ENCODE peak calls at places on chromosomes 6 and 20, in four cellular contexts. One of them, this sample, is unnamed.
A peak's percentile ranks its signal among the peaks of the same experiment; 100 is the strongest.

GRCh38 chr20:57306747-57307146 is 22.9 kb upstream of the SPO11 start:
- DNase-seq in MM.1S: no peak
- DNase-seq in neuronal stem cell: no peak
- DNase-seq in CD8-positive, alpha-beta memory T cell: no peak
- DNase-seq in this sample: no peak

GRCh38 chr6:158758464-158758863 is 60.7 kb downstream of the EZR start:
- DNase-seq in MM.1S: no peak
- DNase-seq in CD8-positive, alpha-beta memory T cell: no peak
- DNase-seq in neuronal stem cell: peak; percentile 14
- DNase-seq in this sample: no peak

GRCh38 chr20:32473231-32474008 is 111.7 kb downstream of the NOL4L start:
- DNase-seq in neuronal stem cell: peak; percentile 82
- DNase-seq in CD8-positive, alpha-beta memory T cell: no peak
- DNase-seq in MM.1S: no peak
- DNase-seq in this sample: no peak

GRCh38 chr6:136012198-136012884 is 160.8 kb downstream of the PDE7B start:
- DNase-seq in CD8-positive, alpha-beta memory T cell: no peak
- DNase-seq in MM.1S: no peak
- DNase-seq in neuronal stem cell: no peak
- DNase-seq in this sample: no peak

GRCh38 chr6:66751630-66752029 is 1044.6 kb upstream of the EYS start:
- DNase-seq in neuronal stem cell: no peak
- DNase-seq in MM.1S: peak; percentile 34
- DNase-seq in CD8-positive, alpha-beta memory T cell: no peak
- DNase-seq in this sample: no peak

GRCh38 chr6:83053678-83054077 is 12.0 kb downstream of the UBE3D start:
- DNase-seq in MM.1S: no peak
- DNase-seq in CD8-positive, alpha-beta memory T cell: no peak
- DNase-seq in neuronal stem cell: no peak
- DNase-seq in this sample: no peak

GRCh38 chr6:73929421-73929820 is 233.4 kb downstream of the CD109 start:
- DNase-seq in neuronal stem cell: no peak
- DNase-seq in MM.1S: no peak
- DNase-seq in CD8-positive, alpha-beta memory T cell: no peak
- DNase-seq in this sample: no peak

GRCh38 chr20:62578294-62578897 is 63.9 kb upstream of the SLCO4A1 start:
- DNase-seq in neuronal stem cell: no peak
- DNase-seq in CD8-positive, alpha-beta memory T cell: no peak
- DNase-seq in MM.1S: no peak
- DNase-seq in this sample: no peak

GRCh38 chr20:39822667-39823066 is 860.5 kb downstream of the DHX35 start:
- DNase-seq in MM.1S: no peak
- DNase-seq in CD8-positive, alpha-beta memory T cell: no peak
- DNase-seq in neuronal stem cell: no peak
- DNase-seq in this sample: no peak

GRCh38 chr20:8007490-8007889 is 12.1 kb downstream of the TMX4 start:
- DNase-seq in MM.1S: no peak
- DNase-seq in neuronal stem cell: no peak
- DNase-seq in CD8-positive, alpha-beta memory T cell: no peak
- DNase-seq in this sample: no peak

GRCh38 chr20:32436142-32436861 is 78.2 kb downstream of the ASXL1 start:
- DNase-seq in MM.1S: no peak
- DNase-seq in CD8-positive, alpha-beta memory T cell: no peak
- DNase-seq in neuronal stem cell: no peak
- DNase-seq in this sample: no peak

GRCh38 chr6:167997642-167998041 is at the start of gene KIF25:
- DNase-seq in CD8-positive, alpha-beta memory T cell: no peak
- DNase-seq in neuronal stem cell: no peak
- DNase-seq in MM.1S: no peak
- DNase-seq in this sample: no peak

DNA sequence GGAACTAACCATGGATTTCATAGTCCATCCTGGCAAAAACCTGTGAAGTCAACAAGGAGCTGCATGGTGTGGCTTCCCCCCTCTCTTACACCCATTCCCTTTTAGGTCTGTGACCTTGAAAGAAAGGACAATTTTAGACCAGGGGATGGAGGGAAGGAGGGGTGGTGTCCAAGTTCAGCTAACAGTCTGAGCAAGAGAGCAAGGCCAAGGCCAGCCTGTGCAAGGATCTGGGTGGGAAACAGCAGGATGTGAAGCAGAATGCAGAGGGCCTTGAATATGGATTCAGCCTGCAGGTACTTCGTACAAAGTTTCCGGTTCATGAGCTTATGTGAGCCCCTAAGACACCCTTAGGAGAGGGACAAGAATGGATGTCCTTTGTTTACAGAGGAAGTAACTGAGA is 293.0 kb downstream of the KIF16B start:
- DNase-seq in MM.1S: no peak
- DNase-seq in neuronal stem cell: no peak
- DNase-seq in CD8-positive, alpha-beta memory T cell: no peak
- DNase-seq in this sample: no peak
- H3K36me3 ChIP-seq in MM.1S: no peaks in the 10 kb centered on the region
- H3K36me3 ChIP-seq in neuronal stem cell: no peaks in the 10 kb centered on the region
- H3K36me3 ChIP-seq in CD8-positive, alpha-beta memory T cell: no peaks in the 10 kb centered on the region
- H3K36me3 ChIP-seq in this sample: no peaks in the 10 kb centered on the region

GRCh38 chr20:63595416-63596127 is 21.5 kb upstream of the HELZ2 start:
- DNase-seq in MM.1S: no peak
- DNase-seq in neuronal stem cell: no peak
- DNase-seq in CD8-positive, alpha-beta memory T cell: no peak
- DNase-seq in this sample: no peak
- H3K36me3 ChIP-seq in MM.1S: no peaks in the 10 kb centered on the region
- H3K36me3 ChIP-seq in neuronal stem cell: peaks cover 21% of the 10 kb centered on the region
- H3K36me3 ChIP-seq in CD8-positive, alpha-beta memory T cell: peaks cover 28% of the 10 kb centered on the region
- H3K36me3 ChIP-seq in this sample: peaks cover 46% of the 10 kb centered on the region

DNA sequence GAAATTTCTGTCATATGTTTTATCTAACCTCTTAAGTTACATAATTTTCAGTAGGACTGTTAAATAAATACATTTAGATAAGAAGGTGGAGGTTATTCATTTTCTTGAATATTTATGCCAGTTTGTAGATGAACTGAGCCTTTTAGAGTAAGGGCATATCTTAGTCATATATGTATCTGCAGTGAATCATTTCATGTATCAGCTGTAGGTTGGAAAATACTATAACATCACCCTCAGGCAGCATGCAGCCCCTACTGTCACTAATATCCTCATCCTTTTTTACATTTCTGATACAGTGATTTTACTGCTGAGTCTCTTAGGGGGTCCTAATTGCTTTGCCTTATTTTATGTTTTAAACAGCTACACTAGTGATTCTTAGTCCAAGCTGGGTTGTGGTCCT is 19.5 kb upstream of the SUMO4 start:
- DNase-seq in MM.1S: no peak
- DNase-seq in CD8-positive, alpha-beta memory T cell: no peak
- DNase-seq in neuronal stem cell: no peak
- DNase-seq in this sample: no peak
- H3K36me3 ChIP-seq in MM.1S: no peaks in the 10 kb centered on the region
- H3K36me3 ChIP-seq in CD8-positive, alpha-beta memory T cell: peaks cover 23% of the 10 kb centered on the region
- H3K36me3 ChIP-seq in neuronal stem cell: peaks cover 27% of the 10 kb centered on the region
- H3K36me3 ChIP-seq in this sample: peaks cover 74% of the 10 kb centered on the region

DNA sequence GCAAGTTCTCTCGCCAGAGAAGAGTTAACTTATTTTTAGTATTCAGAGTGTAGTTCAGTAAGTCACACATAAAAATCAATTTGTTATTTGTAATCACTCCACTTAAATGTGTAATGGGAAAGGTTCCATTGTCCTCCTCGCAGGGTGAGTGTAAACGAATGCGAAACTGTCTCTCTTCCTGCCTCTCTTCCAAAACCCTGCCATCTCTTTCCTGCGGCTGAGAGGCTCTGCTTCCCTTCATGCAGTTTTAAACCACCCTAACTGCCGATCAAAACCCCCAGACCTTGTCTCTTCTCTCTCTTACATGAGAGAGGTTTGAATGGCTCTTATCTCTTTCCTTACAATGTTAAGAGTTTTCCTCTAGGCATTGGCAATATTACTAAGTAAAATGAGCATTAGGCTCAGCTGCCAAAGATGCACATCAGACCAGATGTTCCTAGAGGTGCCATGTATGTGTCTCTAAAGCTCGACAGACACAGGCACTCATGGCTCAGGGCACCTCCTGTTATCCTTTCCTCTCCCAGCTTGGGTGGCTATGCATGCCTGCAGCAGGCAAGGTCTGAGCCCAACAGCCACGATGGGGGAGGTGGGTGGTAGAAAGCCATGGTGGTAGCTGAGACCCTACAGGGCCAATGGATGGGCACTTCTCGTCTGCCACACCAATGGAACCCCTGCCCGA is 91.2 kb downstream of the JARID2 start:
- DNase-seq in neuronal stem cell: no peak
- DNase-seq in MM.1S: no peak
- DNase-seq in CD8-positive, alpha-beta memory T cell: no peak
- DNase-seq in this sample: no peak
- H3K36me3 ChIP-seq in neuronal stem cell: no peaks in the 10 kb centered on the region
- H3K36me3 ChIP-seq in MM.1S: no peaks in the 10 kb centered on the region
- H3K36me3 ChIP-seq in CD8-positive, alpha-beta memory T cell: no peaks in the 10 kb centered on the region
- H3K36me3 ChIP-seq in this sample: no peaks in the 10 kb centered on the region

This sample was measured in CD4-positive, CD25-positive, alpha-beta regulatory T cell.